ENCODE peak calls at places on chromosomes 7 and 10, in eight cellular contexts. V is mammary epithelial cell; N is tibial artery; I is MM.1S; E is stomach; G is effector memory CD4-positive, alpha-beta T cell; H is hepatocyte; D is CD8-positive, alpha-beta memory T cell. K is an unnamed sample.

GRCh38 chr10:103238506-103239252 is 7.0 kb upstream of the RPEL1 start:
- DNase-seq in D (no peak), E (peak), V (peak), N (peak), G (no peak), H (peak), I (no peak), K (no peak)

GRCh38 chr7:4882742-4883351 is 669 bp downstream of the RADIL start:
- DNase-seq in H (no peak), G (no peak), N (no peak), I (no peak), E (no peak), D (no peak), V (no peak), K (no peak)

GRCh38 chr10:30857803-30858202 is 173.9 kb downstream of the ZNF438 start:
- DNase-seq in G (no peak), N (peak), E (no peak), V (no peak), D (no peak), I (no peak), H (peak), K (no peak)

GRCh38 chr7:128876127-128876526 is 13.5 kb downstream of the ATP6V1F start:
- DNase-seq in G (no peak), I (no peak), E (no peak), N (no peak), D (no peak), H (no peak), V (no peak), K (no peak)

GRCh38 chr10:86037096-86037495 is 329.5 kb downstream of the GRID1 start:
- DNase-seq in G (no peak), N (no peak), I (no peak), D (no peak), E (no peak), V (no peak), H (no peak), K (no peak)

GRCh38 chr7:119377-120163 is 72.8 kb upstream of the FAM20C start:
- DNase-seq in H (peak), D (no peak), N (peak), V (no peak), I (no peak), G (no peak), E (no peak), K (no peak)

GRCh38 chr10:102113956-102114857 is 6.0 kb downstream of the LDB1 start:
- DNase-seq in E (peak), N (peak), V (peak), I (no peak), D (no peak), G (no peak), H (peak), K (peak)

GRCh38 chr7:107327986-107328569 is 141.8 kb upstream of the GPR22 start:
- DNase-seq in E (no peak), D (no peak), V (peak), G (no peak), H (no peak), I (no peak), N (no peak), K (no peak)

GRCh38 chr10:70376436-70377378 is 5.7 kb downstream of the LRRC20 start:
- DNase-seq in G (no peak), D (no peak), N (no peak), E (no peak), H (no peak), I (no peak), V (peak), K (no peak)

GRCh38 chr10:124601016-124601415 is 139.4 kb downstream of the LHPP start:
- DNase-seq in G (no peak), N (no peak), I (no peak), E (no peak), V (no peak), D (no peak), H (no peak), K (no peak)

GRCh38 chr10:115657161-115657850 is 564.1 kb downstream of the ATRNL1 start:
- DNase-seq in I (no peak), N (no peak), E (no peak), V (no peak), H (no peak), D (no peak), G (no peak), K (no peak)

GRCh38 chr7:139725077-139725476 is 52.7 kb downstream of the HIPK2 start:
- DNase-seq in V (peak), N (peak), D (no peak), I (no peak), G (no peak), H (no peak), E (no peak), K (no peak)

GRCh38 chr10:33676606-33677005 is 342.1 kb upstream of the NRP1 start:
- DNase-seq in I (no peak), D (no peak), G (no peak), V (no peak), E (no peak), N (no peak), H (no peak), K (no peak)

GRCh38 chr10:69093933-69094332 is 6.0 kb downstream of the SRGN start:
- DNase-seq in D (no peak), I (no peak), G (no peak), V (peak), N (no peak), E (no peak), H (no peak), K (no peak)

GRCh38 chr7:158501300-158502067 is 86.1 kb downstream of the PTPRN2 start:
- DNase-seq in N (no peak), E (no peak), V (no peak), H (no peak), I (no peak), D (no peak), G (no peak), K (no peak)

GRCh38 chr7:139771001-139771956 is 6.5 kb downstream of the HIPK2 start:
- DNase-seq in V (peak), I (no peak), G (no peak), H (no peak), D (no peak), N (no peak), E (no peak), K (no peak)

GRCh38 chr10:61000769-61001730 is 57.1 kb upstream of the RHOBTB1 start:
- DNase-seq in D (no peak), E (peak), I (peak), H (peak), N (no peak), V (peak), G (no peak), K (no peak)

GRCh38 chr7:157612664-157613561 is 276.1 kb downstream of the DNAJB6 start:
- DNase-seq in E (peak), I (no peak), N (peak), G (peak), D (peak), H (peak), V (no peak), K (peak)

GRCh38 chr7:130493275-130493868 is 1.5 kb downstream of the MEST start:
- DNase-seq in V (no peak), D (no peak), H (no peak), N (no peak), I (no peak), E (no peak), G (no peak), K (no peak)
- H3K4me3 ChIP-seq in V (peak), D (no peak), H (peak), N (peak), I (no peak), E (peak), G (no peak), K (no peak)

GRCh38 chr10:114498413-114499111 is 94.3 kb upstream of the AFAP1L2 start:
- DNase-seq in V (no peak), I (no peak), D (no peak), G (no peak), N (no peak), E (no peak), H (no peak), K (no peak)
- H3K4me3 ChIP-seq in V (no peak), I (no peak), D (no peak), G (no peak), N (no peak), E (no peak), H (no peak), K (no peak)

GRCh38 chr7:27242580-27243339 is at the start of gene EVX1:
- DNase-seq in G (peak), N (no peak), E (no peak), H (no peak), I (no peak), V (no peak), D (no peak), K (no peak)
- H3K4me3 ChIP-seq in G (no peak), N (no peak), E (peak), H (peak), I (no peak), V (peak), D (no peak), K (no peak)

DNA sequence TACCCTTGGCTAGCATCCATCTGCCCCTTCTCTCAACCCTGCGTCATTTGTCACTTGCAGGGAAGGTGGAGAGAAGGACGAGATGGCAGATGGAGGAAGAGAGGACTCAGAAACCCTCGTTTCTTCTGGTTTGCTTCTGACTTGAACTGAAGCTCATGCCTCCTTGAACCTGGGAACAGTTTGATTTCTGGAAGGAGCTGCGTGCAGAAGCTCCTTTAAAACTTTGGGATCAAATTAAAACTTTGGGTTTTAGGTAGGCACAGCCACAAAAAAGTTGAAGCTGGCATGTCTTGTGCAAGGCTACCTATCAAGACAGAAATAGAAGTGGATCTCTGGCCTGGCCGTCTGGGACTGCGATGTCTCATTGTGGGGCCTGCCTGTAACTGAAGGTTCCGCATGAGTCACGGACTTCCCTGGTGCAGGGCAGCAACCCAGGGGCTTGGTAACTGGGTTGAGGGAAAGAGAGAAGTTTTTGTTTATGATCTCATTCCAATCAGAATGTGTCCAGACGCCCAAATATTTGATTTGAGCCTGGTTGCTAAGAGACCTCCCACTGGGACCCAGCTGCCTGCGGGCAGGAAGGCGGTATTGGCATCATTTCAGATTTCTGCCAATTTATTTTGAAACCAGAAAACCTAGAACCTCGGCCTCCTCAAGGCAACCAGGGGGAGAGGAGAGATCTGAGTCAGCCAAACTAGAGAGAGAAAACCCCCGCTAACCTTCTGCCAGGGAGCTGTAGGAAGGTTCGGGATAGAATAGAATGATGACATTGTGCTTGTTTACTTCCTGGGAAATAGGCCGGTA is 15.8 kb upstream of the CAMK1D start:
- DNase-seq in H (peak), V (peak), I (no peak), G (peak), N (peak), D (peak), E (peak), K (no peak)
- H3K4me3 ChIP-seq in H (no peak), V (no peak), I (no peak), G (no peak), N (peak), D (no peak), E (no peak), K (no peak)

DNA sequence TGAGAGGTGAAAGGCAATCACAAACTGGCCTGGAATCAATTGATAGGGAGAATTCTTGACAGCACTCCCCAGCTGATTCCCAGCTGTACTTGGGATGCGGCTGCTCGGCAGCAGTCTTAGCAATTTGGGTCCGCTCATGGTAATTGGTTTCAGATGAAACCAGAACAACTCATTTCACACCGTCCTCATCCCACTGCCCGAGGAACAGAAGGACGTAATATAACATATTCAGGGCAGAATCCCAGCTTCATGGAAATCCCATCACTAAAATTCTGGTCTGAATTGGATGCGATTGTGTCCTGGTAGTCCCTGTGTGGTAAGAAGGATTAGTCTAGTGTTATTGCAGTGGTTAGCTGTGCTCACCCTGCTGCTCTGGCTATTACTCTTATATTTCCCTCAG is 223.3 kb upstream of the FERD3L start:
- DNase-seq in N (no peak), E (no peak), V (no peak), D (no peak), I (no peak), H (no peak), G (no peak), K (no peak)
- H3K4me3 ChIP-seq in N (no peak), E (no peak), V (no peak), D (no peak), I (no peak), H (no peak), G (no peak), K (no peak)

DNA sequence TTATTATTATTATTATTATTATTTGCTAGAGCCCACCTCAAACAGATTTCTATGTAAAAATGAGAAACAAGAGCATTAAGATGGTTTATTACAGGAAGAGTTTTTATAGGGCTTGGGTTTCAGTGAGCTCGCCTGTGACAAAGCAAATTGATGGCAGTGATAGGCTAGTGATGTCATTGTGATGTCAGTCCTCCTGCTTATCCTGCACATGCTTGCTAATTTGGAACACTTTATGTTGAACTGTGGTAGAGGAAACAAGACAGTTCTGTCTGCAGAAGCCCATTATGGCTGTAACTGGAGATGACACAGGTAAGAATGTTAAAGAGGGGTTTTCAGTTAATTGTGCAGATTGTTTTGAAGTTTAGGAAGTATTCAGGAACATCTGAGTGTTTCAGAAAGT is 68.3 kb downstream of the CREM start:
- DNase-seq in G (peak), V (peak), I (no peak), E (no peak), D (peak), H (peak), N (no peak), K (no peak)
- H3K4me3 ChIP-seq in G (peak), V (no peak), I (peak), E (peak), D (peak), H (peak), N (peak), K (peak)

GRCh38 chr10:5547684-5547933 is 22.8 kb downstream of the CALML3 start:
- DNase-seq in D (no peak), G (no peak), N (peak), V (no peak), E (no peak), I (no peak), H (no peak), K (no peak)
- H3K4me3 ChIP-seq in D (no peak), G (no peak), N (peak), V (no peak), E (no peak), I (peak), H (no peak), K (no peak)

GRCh38 chr7:122893486-122893885 is 7.2 kb upstream of the CADPS2 start:
- DNase-seq in I (no peak), D (no peak), V (no peak), E (no peak), H (no peak), N (no peak), G (no peak), K (no peak)
- H3K4me3 ChIP-seq in I (no peak), D (no peak), V (no peak), E (no peak), H (no peak), N (no peak), G (no peak), K (no peak)

GRCh38 chr10:63423489-63423888 is 42.3 kb downstream of the JMJD1C start:
- DNase-seq in D (no peak), G (no peak), V (no peak), H (no peak), N (no peak), E (no peak), I (no peak), K (no peak)
- H3K4me3 ChIP-seq in D (no peak), G (no peak), V (no peak), H (no peak), N (no peak), E (no peak), I (no peak), K (no peak)